ENCODE peak calls at places on chromosomes 2 and 18, in ten cellular contexts. H is ovary; P is small intestine; B is Karpas-422; D is CD8-positive, alpha-beta memory T cell; K is AG04450; J is right atrium auricular region; V is pancreas; L is GM23248; W is lower lobe of right lung. Y is an unnamed sample.

GRCh38 chr2:70716131-70716766 is 51.8 kb downstream of the ADD2 start:
- DNase-seq in H (no peak), P (no peak), B (no peak), D (no peak), K (no peak), J (peak), V (no peak), L (no peak), W (no peak), Y (no peak)

GRCh38 chr18:2994603-2995432 is 18.1 kb downstream of the LPIN2 start:
- DNase-seq in H (no peak), P (no peak), B (peak), D (peak), K (no peak), J (no peak), V (no peak), L (no peak), W (no peak), Y (no peak)

GRCh38 chr18:6956495-6956894 is 161.1 kb downstream of the LAMA1 start:
- DNase-seq in H (no peak), P (no peak), B (no peak), D (no peak), K (no peak), J (no peak), V (no peak), L (no peak), W (no peak), Y (no peak)

GRCh38 chr2:29766191-29766590 is 155.2 kb downstream of the ALK start:
- DNase-seq in H (no peak), P (no peak), B (no peak), D (no peak), K (peak), J (no peak), V (no peak), L (peak), W (no peak), Y (peak)

GRCh38 chr18:79816092-79816491 is 18.4 kb downstream of the KCNG2 start:
- DNase-seq in H (no peak), P (no peak), B (no peak), D (no peak), K (no peak), J (no peak), V (no peak), L (no peak), W (no peak), Y (no peak)

GRCh38 chr2:74708883-74709282 is 54.8 kb downstream of the SEMA4F start:
- DNase-seq in H (no peak), P (no peak), B (no peak), D (no peak), K (peak), J (no peak), V (no peak), L (peak), W (no peak), Y (peak)

GRCh38 chr2:163401481-163401880 is 334.3 kb downstream of the FIGN start:
- DNase-seq in H (no peak), P (no peak), B (no peak), D (no peak), K (no peak), J (peak), V (no peak), L (peak), W (no peak), Y (peak)

GRCh38 chr2:7620255-7620654 is 703.0 kb downstream of the RNF144A start:
- DNase-seq in H (no peak), P (no peak), B (no peak), D (no peak), K (no peak), J (no peak), V (no peak), L (peak), W (no peak), Y (no peak)

GRCh38 chr2:42906557-42907380 is 114.4 kb upstream of the HAAO start:
- DNase-seq in H (peak), P (peak), B (no peak), D (no peak), K (no peak), J (peak), V (no peak), L (peak), W (no peak), Y (no peak)

GRCh38 chr2:2286592-2286991 is 44.5 kb downstream of the MYT1L start:
- DNase-seq in H (no peak), P (no peak), B (no peak), D (no peak), K (no peak), J (no peak), V (no peak), L (no peak), W (no peak), Y (no peak)

GRCh38 chr2:54457326-54458023 is 1.3 kb downstream of the SPTBN1 start:
- DNase-seq in H (peak), P (no peak), B (peak), D (no peak), K (no peak), J (no peak), V (peak), L (peak), W (peak), Y (no peak)

GRCh38 chr18:32324173-32324572 is 134.3 kb downstream of the MEP1B start:
- DNase-seq in H (no peak), P (no peak), B (no peak), D (no peak), K (no peak), J (no peak), V (no peak), L (peak), W (no peak), Y (no peak)

GRCh38 chr18:13539050-13539449 is 187.3 kb downstream of the FAM210A start:
- DNase-seq in H (no peak), P (no peak), B (peak), D (no peak), K (no peak), J (peak), V (no peak), L (no peak), W (no peak), Y (no peak)

GRCh38 chr2:147182260-147182659 is 662.6 kb upstream of the ACVR2A start:
- DNase-seq in H (no peak), P (peak), B (no peak), D (peak), K (no peak), J (no peak), V (no peak), L (no peak), W (no peak), Y (no peak)

GRCh38 chr2:200765139-200765951 is 46.4 kb upstream of the BZW1 start:
- DNase-seq in H (no peak), P (peak), B (no peak), D (no peak), K (peak), J (no peak), V (no peak), L (peak), W (no peak), Y (peak)

GRCh38 chr2:222738759-222739292 is 67.4 kb downstream of the MOGAT1 start:
- DNase-seq in H (no peak), P (peak), B (no peak), D (no peak), K (no peak), J (peak), V (no peak), L (no peak), W (no peak), Y (no peak)

GRCh38 chr2:197356136-197356535 is 45.6 kb upstream of the ANKRD44 start:
- DNase-seq in H (no peak), P (no peak), B (peak), D (no peak), K (no peak), J (no peak), V (no peak), L (peak), W (no peak), Y (no peak)

GRCh38 chr2:189217546-189217945 is 38.0 kb upstream of the COL5A2 start:
- DNase-seq in H (no peak), P (no peak), B (no peak), D (no peak), K (no peak), J (peak), V (no peak), L (no peak), W (no peak), Y (peak)

GRCh38 chr2:199624958-199625357 is 167.2 kb upstream of the SATB2 start:
- DNase-seq in H (no peak), P (no peak), B (no peak), D (no peak), K (no peak), J (no peak), V (no peak), L (no peak), W (no peak), Y (no peak)

GRCh38 chr2:215364157-215365155 is 52.6 kb downstream of the ATIC start:
- DNase-seq in H (no peak), P (no peak), B (no peak), D (no peak), K (no peak), J (no peak), V (no peak), L (peak), W (no peak), Y (no peak)

GRCh38 chr2:2530334-2530733 is 199.3 kb upstream of the MYT1L start:
- DNase-seq in H (no peak), P (no peak), B (no peak), D (no peak), K (no peak), J (no peak), V (no peak), L (no peak), W (no peak), Y (no peak)

GRCh38 chr2:160474891-160475795 is 18.5 kb downstream of the RBMS1 start:
- DNase-seq in H (no peak), P (no peak), B (no peak), D (no peak), K (no peak), J (no peak), V (no peak), L (no peak), W (no peak), Y (no peak)

GRCh38 chr2:60365556-60365955 is 187.9 kb downstream of the BCL11A start:
- DNase-seq in H (no peak), P (no peak), B (no peak), D (no peak), K (no peak), J (no peak), V (no peak), L (no peak), W (no peak), Y (peak)

GRCh38 chr2:201746551-201746950 is 34.2 kb downstream of the ALS2 start:
- DNase-seq in H (no peak), P (no peak), B (no peak), D (no peak), K (no peak), J (no peak), V (no peak), L (no peak), W (no peak), Y (no peak)

GRCh38 chr18:35407871-35408481 is 30.8 kb upstream of the ZNF396 start:
- DNase-seq in H (no peak), P (peak), B (peak), D (peak), K (peak), J (no peak), V (no peak), L (peak), W (no peak), Y (peak)

GRCh38 chr2:54409752-54410151 is 46.4 kb upstream of the SPTBN1 start:
- DNase-seq in H (no peak), P (no peak), B (no peak), D (no peak), K (no peak), J (no peak), V (no peak), L (no peak), W (no peak), Y (no peak)

GRCh38 chr18:9757851-9758587 is 49.9 kb downstream of the RAB31 start:
- DNase-seq in H (no peak), P (no peak), B (no peak), D (no peak), K (no peak), J (no peak), V (no peak), L (peak), W (no peak), Y (peak)

DNA sequence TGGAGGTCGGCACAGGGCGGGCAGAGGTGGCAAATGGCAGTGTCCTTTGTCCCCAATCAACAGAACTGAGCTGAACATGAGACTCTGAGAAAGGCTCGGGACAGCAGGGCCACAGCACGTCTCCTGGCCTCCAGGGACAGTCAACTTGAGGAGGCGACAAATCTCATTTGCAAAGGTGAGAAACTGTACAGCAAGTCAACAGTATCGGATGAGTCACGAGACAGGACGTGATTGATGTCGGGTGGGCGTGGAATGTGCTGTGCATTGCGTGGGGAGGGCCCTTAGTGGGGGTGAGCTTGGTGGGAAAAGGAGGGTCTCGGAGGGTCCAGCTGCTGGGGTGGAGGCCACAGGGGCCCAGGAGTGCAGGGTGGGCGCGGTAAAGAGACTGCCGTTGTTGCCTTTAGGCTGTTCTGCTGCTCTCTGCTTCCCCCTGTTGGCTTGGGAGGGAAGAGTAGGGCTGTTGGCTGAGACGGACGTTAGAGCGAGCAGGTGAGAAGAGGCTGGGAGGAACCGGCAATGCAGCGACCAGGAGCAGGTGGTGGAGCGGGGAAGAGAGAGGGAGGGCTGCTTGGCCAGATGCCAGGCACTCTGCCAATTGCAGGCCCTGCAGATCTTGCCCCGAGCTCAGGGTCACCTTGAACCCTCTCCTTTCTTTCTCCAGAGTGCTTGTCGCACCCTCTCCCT is 164.3 kb downstream of the BCL2 start:
- DNase-seq in H (no peak), P (peak), B (peak), D (peak), K (no peak), J (no peak), V (peak), L (no peak), W (peak), Y (no peak)
- H3K27ac ChIP-seq in H (no peak), P (peak), B (peak), D (peak), K (no peak), J (no peak), V (peak), L (no peak), W (peak), Y (no peak)

GRCh38 chr2:127421871-127422618 is 3.8 kb downstream of the PROC start:
- DNase-seq in H (no peak), P (no peak), B (no peak), D (no peak), K (no peak), J (peak), V (no peak), L (no peak), W (no peak), Y (no peak)

GRCh38 chr2:127423476-127423840 is 5.2 kb downstream of the PROC start:
- DNase-seq in H (no peak), P (peak), B (no peak), D (no peak), K (no peak), J (peak), V (peak), L (no peak), W (no peak), Y (no peak)

GRCh38 chr2:127421116-127421800 is 3.0 kb downstream of the PROC start:
- DNase-seq in H (no peak), P (no peak), B (no peak), D (no peak), K (no peak), J (no peak), V (no peak), L (no peak), W (no peak), Y (no peak)

GRCh38 chr2:127423880-127424279 is 5.7 kb downstream of the PROC start:
- DNase-seq in H (no peak), P (no peak), B (no peak), D (no peak), K (no peak), J (no peak), V (no peak), L (no peak), W (no peak), Y (no peak)

DNA sequence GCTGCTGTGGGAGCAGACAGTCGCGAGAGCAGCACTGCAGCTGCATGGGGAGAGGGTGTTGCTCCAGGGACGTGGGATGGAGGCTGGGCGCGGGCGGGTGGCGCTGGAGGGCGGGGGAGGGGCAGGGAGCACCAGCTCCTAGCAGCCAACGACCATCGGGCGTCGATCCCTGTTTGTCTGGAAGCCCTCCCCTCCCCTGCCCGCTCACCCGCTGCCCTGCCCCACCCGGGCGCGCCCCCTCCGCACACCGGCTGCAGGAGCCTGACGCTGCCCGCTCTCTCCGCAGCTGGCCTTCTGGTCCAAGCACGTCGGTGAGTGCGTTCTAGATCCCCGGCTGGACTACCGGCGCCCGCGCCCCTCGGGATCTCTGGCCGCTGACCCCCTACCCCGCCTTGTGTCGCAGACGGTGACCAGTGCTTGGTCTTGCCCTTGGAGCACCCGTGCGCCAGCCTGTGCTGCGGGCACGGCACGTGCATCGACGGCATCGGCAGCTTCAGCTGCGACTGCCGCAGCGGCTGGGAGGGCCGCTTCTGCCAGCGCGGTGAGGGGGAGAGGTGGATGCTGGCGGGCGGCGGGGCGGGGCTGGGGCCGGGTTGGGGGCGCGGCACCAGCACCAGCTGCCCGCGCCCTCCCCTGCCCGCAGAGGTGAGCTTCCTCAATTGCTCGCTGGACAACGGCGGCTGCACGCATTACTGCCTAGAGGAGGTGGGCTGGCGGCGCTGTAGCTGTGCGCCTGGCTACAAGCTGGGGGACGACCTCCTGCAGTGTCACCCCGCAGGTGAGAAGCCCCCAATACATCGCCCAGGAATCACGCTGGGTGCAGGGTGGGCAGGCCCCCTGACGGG is 4.6 kb downstream of the PROC start:
- DNase-seq in H (no peak), P (peak), B (no peak), D (no peak), K (no peak), J (peak), V (no peak), L (peak), W (peak), Y (no peak)
- H3K4me3 ChIP-seq in H (no peak), P (peak), B (no peak), D (no peak), K (peak), J (peak), V (peak), L (peak), W (peak), Y (peak)

DNA sequence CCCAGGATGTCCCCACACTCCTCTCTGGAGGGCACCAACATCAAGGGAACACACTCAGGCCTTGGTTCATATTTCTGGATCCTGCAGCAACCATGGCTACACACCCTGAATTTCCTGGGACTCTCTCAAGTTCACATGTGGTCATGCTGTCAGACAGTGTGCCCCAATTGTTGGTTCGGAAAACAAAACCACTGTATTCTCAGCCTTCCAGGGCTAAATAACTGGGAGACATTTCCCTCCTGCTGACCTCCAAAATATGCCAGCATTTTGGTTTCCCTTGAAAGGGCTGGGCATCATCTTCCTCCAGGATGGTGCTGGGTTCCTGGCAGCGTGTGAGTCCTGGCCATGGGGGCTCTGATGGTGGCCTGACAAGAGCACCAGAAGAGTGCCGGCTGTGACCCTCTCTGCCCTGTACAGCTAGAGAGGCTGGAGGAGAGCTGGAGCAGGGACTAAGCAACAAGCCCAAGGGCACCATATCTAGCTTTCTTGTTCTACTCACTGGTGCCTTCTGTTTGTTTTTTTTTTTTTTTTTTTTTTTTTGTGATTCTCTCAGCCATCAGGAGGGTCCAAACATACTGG is 37.5 kb upstream of the WIPF1 start:
- DNase-seq in H (no peak), P (no peak), B (peak), D (peak), K (no peak), J (no peak), V (no peak), L (peak), W (no peak), Y (no peak)
- H3K27ac ChIP-seq in H (no peak), P (no peak), B (peak), D (peak), K (no peak), J (no peak), V (peak), L (peak), W (peak), Y (no peak)

GRCh38 chr2:20348542-20348941 is 2.1 kb downstream of the PUM2 start:
- DNase-seq in H (no peak), P (peak), B (peak), D (no peak), K (no peak), J (no peak), V (no peak), L (no peak), W (no peak), Y (no peak)

GRCh38 chr2:20349457-20350034 is 1.1 kb downstream of the PUM2 start:
- DNase-seq in H (no peak), P (no peak), B (no peak), D (no peak), K (no peak), J (no peak), V (no peak), L (peak), W (no peak), Y (no peak)

GRCh38 chr2:20343128-20343527 is 7.5 kb downstream of the PUM2 start:
- DNase-seq in H (no peak), P (no peak), B (no peak), D (no peak), K (no peak), J (no peak), V (no peak), L (peak), W (no peak), Y (peak)

GRCh38 chr2:20350105-20350712 is 435 bp downstream of the PUM2 start:
- DNase-seq in H (peak), P (peak), B (peak), D (peak), K (no peak), J (no peak), V (peak), L (no peak), W (peak), Y (no peak)

GRCh38 chr2:20346565-20347127 is 4.0 kb downstream of the PUM2 start:
- DNase-seq in H (no peak), P (no peak), B (no peak), D (no peak), K (no peak), J (no peak), V (no peak), L (peak), W (no peak), Y (no peak)
- H3K4me3 ChIP-seq in H (no peak), P (no peak), B (peak), D (no peak), K (no peak), J (no peak), V (no peak), L (no peak), W (no peak), Y (no peak)

DNA sequence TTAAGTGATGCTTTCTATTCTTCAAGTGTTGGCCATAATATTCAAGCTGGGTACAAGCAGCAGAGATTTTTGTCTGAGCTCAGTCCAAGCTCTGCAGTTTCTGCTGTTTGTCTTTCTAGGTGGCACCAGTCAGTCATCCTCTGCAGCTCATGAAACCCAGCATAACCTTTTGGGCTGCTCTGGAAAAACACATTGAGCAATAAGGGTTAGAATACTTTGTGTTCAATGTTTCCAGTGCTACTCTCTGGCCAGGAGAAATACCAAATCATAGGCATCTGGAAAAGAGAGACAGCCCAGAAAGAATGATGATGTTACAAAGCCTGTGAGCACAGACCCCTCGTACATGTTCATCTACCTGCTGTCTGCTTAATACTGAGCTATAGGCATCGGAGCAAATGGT is 19.5 kb upstream of the WIPF1 start:
- DNase-seq in H (no peak), P (no peak), B (no peak), D (no peak), K (no peak), J (no peak), V (no peak), L (peak), W (no peak), Y (no peak)
- H3K27ac ChIP-seq in H (no peak), P (no peak), B (peak), D (no peak), K (no peak), J (peak), V (no peak), L (peak), W (no peak), Y (no peak)